ENCODE peak calls at places on chromosomes 2 and 18, in seven cellular contexts. M is KBM-7, W is GM20000, D is bronchial epithelial cell, L is WTC11, R is kidney glomerular epithelial cell, V is GM04503. F is an unnamed sample.

GRCh38 chr2:7450188-7451156 is 533.3 kb downstream of the RNF144A start:
- DNase-seq in M (no peak), W (no peak), R (no peak), L (no peak), V (no peak), D (no peak), F (no peak)

GRCh38 chr2:16081316-16082200 is 141.2 kb downstream of the MYCN start:
- DNase-seq in V (no peak), D (no peak), R (no peak), W (no peak), M (no peak), L (no peak), F (no peak)

GRCh38 chr2:150126143-150126725 is 361.2 kb downstream of the RND3 start:
- DNase-seq in L (no peak), D (peak), R (peak), W (no peak), M (no peak), V (no peak), F (no peak)

GRCh38 chr2:190181066-190181681 is 118.6 kb upstream of the MSTN start:
- DNase-seq in L (no peak), R (no peak), W (peak), V (no peak), D (peak), M (peak), F (no peak)

GRCh38 chr18:50142441-50143120 is 52.4 kb downstream of the MYO5B start:
- DNase-seq in V (no peak), L (no peak), D (peak), M (no peak), W (no peak), R (peak), F (no peak)

GRCh38 chr2:56102098-56102497 is 81.7 kb upstream of the CCDC85A start:
- DNase-seq in M (no peak), R (no peak), V (no peak), W (no peak), D (no peak), L (no peak), F (no peak)

GRCh38 chr18:7830468-7830867 is 263.4 kb downstream of the PTPRM start:
- DNase-seq in D (peak), W (peak), V (no peak), L (no peak), M (peak), R (no peak), F (no peak)

GRCh38 chr2:69304685-69305084 is 82.3 kb downstream of the GFPT1 start:
- DNase-seq in R (no peak), L (no peak), M (no peak), V (no peak), W (no peak), D (no peak), F (no peak)

GRCh38 chr2:43238176-43238575 is 11.8 kb upstream of the ZFP36L2 start:
- DNase-seq in D (no peak), L (no peak), M (no peak), W (no peak), V (no peak), R (no peak), F (no peak)

GRCh38 chr2:149908731-149909690 is 321.4 kb upstream of the MMADHC start:
- DNase-seq in W (no peak), M (no peak), D (peak), V (no peak), L (no peak), R (no peak), F (no peak)

GRCh38 chr18:22337311-22337710 is 80.4 kb downstream of the CTAGE1 start:
- DNase-seq in W (no peak), L (no peak), M (no peak), V (no peak), R (no peak), D (no peak), F (no peak)

GRCh38 chr18:79486356-79487197 is 90.8 kb downstream of the NFATC1 start:
- DNase-seq in W (no peak), R (no peak), M (no peak), D (no peak), V (no peak), L (no peak), F (no peak)

GRCh38 chr2:205764502-205764815 is 82.2 kb downstream of the NRP2 start:
- DNase-seq in M (no peak), R (no peak), V (no peak), D (no peak), L (peak), W (no peak), F (no peak)

GRCh38 chr2:96264656-96265348 is 995 bp downstream of the TMEM127 start:
- DNase-seq in V (no peak), W (peak), D (no peak), L (no peak), R (no peak), M (peak), F (no peak)

GRCh38 chr2:31823558-31823957 is 187.2 kb downstream of the MEMO1 start:
- DNase-seq in M (no peak), V (no peak), L (no peak), D (no peak), W (no peak), R (no peak), F (no peak)

GRCh38 chr2:51505533-51505932 is 473.6 kb upstream of the NRXN1 start:
- DNase-seq in L (peak), M (peak), D (no peak), R (no peak), V (no peak), W (no peak), F (no peak)